ENCODE peak calls at places on chromosomes 11 and 22, in eight cellular contexts. One of them, this sample, is unnamed.

GRCh38 chr22:31162015-31162765 is 2.2 kb downstream of the RNF185 start:
- DNase-seq in NCI-H2081: no peak
- DNase-seq in activated CD4-positive, alpha-beta T cell treated with anti-CD3 and anti-CD28 coated beads, Interleukin-2, amount 50 U/mL, for 48 hours: no peak
- DNase-seq in NCI-H345: no peak
- DNase-seq in skeletal muscle cell: no peak
- DNase-seq in NCI-H2227 treated with DMSO at 0.1 percent for 48 hours: no peak
- DNase-seq in CD4-positive, CD25-positive, alpha-beta regulatory T cell: no peak
- DNase-seq in upper lobe of right lung: peak; percentile 13
- DNase-seq in this sample: no peak

GRCh38 chr22:19970479-19971275 is 29.1 kb upstream of the TXNRD2 start:
- DNase-seq in NCI-H2081: peak; percentile 50
- DNase-seq in activated CD4-positive, alpha-beta T cell treated with anti-CD3 and anti-CD28 coated beads, Interleukin-2, amount 50 U/mL, for 48 hours: peak; percentile 84
- DNase-seq in NCI-H345: peak; percentile 19
- DNase-seq in skeletal muscle cell: no peak
- DNase-seq in NCI-H2227 treated with DMSO at 0.1 percent for 48 hours: no peak
- DNase-seq in CD4-positive, CD25-positive, alpha-beta regulatory T cell: peak; percentile 75
- DNase-seq in upper lobe of right lung: peak; percentile 87
- DNase-seq in this sample: peak; percentile 28

GRCh38 chr11:11252403-11252802 is 100.6 kb downstream of the CSNK2A3 start:
- DNase-seq in NCI-H2081: peak; percentile 55
- DNase-seq in activated CD4-positive, alpha-beta T cell treated with anti-CD3 and anti-CD28 coated beads, Interleukin-2, amount 50 U/mL, for 48 hours: no peak
- DNase-seq in NCI-H345: peak; percentile 77
- DNase-seq in skeletal muscle cell: no peak
- DNase-seq in NCI-H2227 treated with DMSO at 0.1 percent for 48 hours: no peak
- DNase-seq in CD4-positive, CD25-positive, alpha-beta regulatory T cell: no peak
- DNase-seq in upper lobe of right lung: no peak
- DNase-seq in this sample: peak; percentile 87

GRCh38 chr22:27487600-27488450 is 313.7 kb downstream of the MN1 start:
- DNase-seq in NCI-H2081: no peak
- DNase-seq in activated CD4-positive, alpha-beta T cell treated with anti-CD3 and anti-CD28 coated beads, Interleukin-2, amount 50 U/mL, for 48 hours: no peak
- DNase-seq in NCI-H345: no peak
- DNase-seq in skeletal muscle cell: no peak
- DNase-seq in NCI-H2227 treated with DMSO at 0.1 percent for 48 hours: no peak
- DNase-seq in CD4-positive, CD25-positive, alpha-beta regulatory T cell: no peak
- DNase-seq in upper lobe of right lung: no peak
- DNase-seq in this sample: no peak

GRCh38 chr11:123452799-123453198 is 22.7 kb downstream of the GRAMD1B start:
- DNase-seq in NCI-H2081: no peak
- DNase-seq in activated CD4-positive, alpha-beta T cell treated with anti-CD3 and anti-CD28 coated beads, Interleukin-2, amount 50 U/mL, for 48 hours: no peak
- DNase-seq in NCI-H345: no peak
- DNase-seq in skeletal muscle cell: no peak
- DNase-seq in NCI-H2227 treated with DMSO at 0.1 percent for 48 hours: no peak
- DNase-seq in CD4-positive, CD25-positive, alpha-beta regulatory T cell: no peak
- DNase-seq in upper lobe of right lung: no peak
- DNase-seq in this sample: no peak

GRCh38 chr11:29751618-29752017 is 265.2 kb downstream of the KCNA4 start:
- DNase-seq in NCI-H2081: no peak
- DNase-seq in activated CD4-positive, alpha-beta T cell treated with anti-CD3 and anti-CD28 coated beads, Interleukin-2, amount 50 U/mL, for 48 hours: no peak
- DNase-seq in NCI-H345: no peak
- DNase-seq in skeletal muscle cell: no peak
- DNase-seq in NCI-H2227 treated with DMSO at 0.1 percent for 48 hours: no peak
- DNase-seq in CD4-positive, CD25-positive, alpha-beta regulatory T cell: no peak
- DNase-seq in upper lobe of right lung: no peak
- DNase-seq in this sample: no peak

GRCh38 chr11:95111923-95112540 is 22.4 kb downstream of the ENDOD1 start:
- DNase-seq in NCI-H2081: no peak
- DNase-seq in activated CD4-positive, alpha-beta T cell treated with anti-CD3 and anti-CD28 coated beads, Interleukin-2, amount 50 U/mL, for 48 hours: no peak
- DNase-seq in NCI-H345: no peak
- DNase-seq in skeletal muscle cell: no peak
- DNase-seq in NCI-H2227 treated with DMSO at 0.1 percent for 48 hours: no peak
- DNase-seq in CD4-positive, CD25-positive, alpha-beta regulatory T cell: no peak
- DNase-seq in upper lobe of right lung: no peak
- DNase-seq in this sample: no peak

GRCh38 chr11:11036185-11037161 is 178.6 kb upstream of the ZBED5 start:
- DNase-seq in NCI-H2081: peak; percentile 73
- DNase-seq in activated CD4-positive, alpha-beta T cell treated with anti-CD3 and anti-CD28 coated beads, Interleukin-2, amount 50 U/mL, for 48 hours: peak; percentile 25
- DNase-seq in NCI-H345: peak; percentile 74
- DNase-seq in skeletal muscle cell: peak; percentile 11
- DNase-seq in NCI-H2227 treated with DMSO at 0.1 percent for 48 hours: peak; percentile 50
- DNase-seq in CD4-positive, CD25-positive, alpha-beta regulatory T cell: peak; percentile 55
- DNase-seq in upper lobe of right lung: no peak
- DNase-seq in this sample: peak; percentile 41

GRCh38 chr11:134558258-134558835 is 146.3 kb upstream of the B3GAT1 start:
- DNase-seq in NCI-H2081: no peak
- DNase-seq in activated CD4-positive, alpha-beta T cell treated with anti-CD3 and anti-CD28 coated beads, Interleukin-2, amount 50 U/mL, for 48 hours: no peak
- DNase-seq in NCI-H345: no peak
- DNase-seq in skeletal muscle cell: no peak
- DNase-seq in NCI-H2227 treated with DMSO at 0.1 percent for 48 hours: no peak
- DNase-seq in CD4-positive, CD25-positive, alpha-beta regulatory T cell: no peak
- DNase-seq in upper lobe of right lung: peak; percentile 12
- DNase-seq in this sample: no peak

GRCh38 chr11:65423516-65424199 is 1.1 kb downstream of the NEAT1 start:
- DNase-seq in NCI-H2081: no peak
- DNase-seq in activated CD4-positive, alpha-beta T cell treated with anti-CD3 and anti-CD28 coated beads, Interleukin-2, amount 50 U/mL, for 48 hours: peak; percentile 57
- DNase-seq in NCI-H345: no peak
- DNase-seq in skeletal muscle cell: no peak
- DNase-seq in NCI-H2227 treated with DMSO at 0.1 percent for 48 hours: no peak
- DNase-seq in CD4-positive, CD25-positive, alpha-beta regulatory T cell: peak; percentile 38
- DNase-seq in upper lobe of right lung: peak; percentile 69
- DNase-seq in this sample: no peak

GRCh38 chr11:106302416-106302815 is 225.0 kb downstream of the AASDHPPT start:
- DNase-seq in NCI-H2081: no peak
- DNase-seq in activated CD4-positive, alpha-beta T cell treated with anti-CD3 and anti-CD28 coated beads, Interleukin-2, amount 50 U/mL, for 48 hours: no peak
- DNase-seq in NCI-H345: no peak
- DNase-seq in skeletal muscle cell: no peak
- DNase-seq in NCI-H2227 treated with DMSO at 0.1 percent for 48 hours: no peak
- DNase-seq in CD4-positive, CD25-positive, alpha-beta regulatory T cell: no peak
- DNase-seq in upper lobe of right lung: no peak
- DNase-seq in this sample: no peak

GRCh38 chr11:110777765-110778164 is 65.5 kb upstream of the ARHGAP20 start:
- DNase-seq in NCI-H2081: no peak
- DNase-seq in activated CD4-positive, alpha-beta T cell treated with anti-CD3 and anti-CD28 coated beads, Interleukin-2, amount 50 U/mL, for 48 hours: no peak
- DNase-seq in NCI-H345: no peak
- DNase-seq in skeletal muscle cell: no peak
- DNase-seq in NCI-H2227 treated with DMSO at 0.1 percent for 48 hours: no peak
- DNase-seq in CD4-positive, CD25-positive, alpha-beta regulatory T cell: no peak
- DNase-seq in upper lobe of right lung: no peak
- DNase-seq in this sample: no peak